ENCODE peak calls at places on chromosomes 11 and 22, in five cellular contexts. One of them, this sample, is unnamed.

GRCh38 chr11:85076535-85077330 is 550.4 kb downstream of the DLG2 start:
- DNase-seq in mesendoderm: no peak
- DNase-seq in IMR-90: peak; percentile 34
- DNase-seq in neuronal stem cell: no peak
- DNase-seq in H1: no peak
- DNase-seq in this sample: no peak

GRCh38 chr11:61587951-61588695 is 7.2 kb upstream of the SYT7 start:
- DNase-seq in H1: no peak
- DNase-seq in mesendoderm: peak; percentile 85
- DNase-seq in neuronal stem cell: peak; percentile 41
- DNase-seq in IMR-90: no peak
- DNase-seq in this sample: no peak

GRCh38 chr22:49015993-49016908 is 811.4 kb downstream of the BRD1 start:
- DNase-seq in mesendoderm: no peak
- DNase-seq in H1: no peak
- DNase-seq in neuronal stem cell: no peak
- DNase-seq in IMR-90: no peak
- DNase-seq in this sample: no peak

GRCh38 chr22:46574438-46574992 is 37.1 kb upstream of the CELSR1 start:
- DNase-seq in IMR-90: no peak
- DNase-seq in H1: no peak
- DNase-seq in mesendoderm: no peak
- DNase-seq in neuronal stem cell: no peak
- DNase-seq in this sample: no peak

GRCh38 chr22:38751422-38752346 is 4.1 kb downstream of the SUN2 start:
- DNase-seq in neuronal stem cell: no peak
- DNase-seq in IMR-90: no peak
- DNase-seq in H1: no peak
- DNase-seq in mesendoderm: no peak
- DNase-seq in this sample: no peak

GRCh38 chr11:74493816-74494630 is 499 bp upstream of the LIPT2 start:
- DNase-seq in mesendoderm: no peak
- DNase-seq in IMR-90: peak; percentile 47
- DNase-seq in neuronal stem cell: no peak
- DNase-seq in H1: no peak
- DNase-seq in this sample: no peak

GRCh38 chr11:35641206-35641885 is 21.2 kb upstream of the TRIM44 start:
- DNase-seq in mesendoderm: peak; percentile 85
- DNase-seq in H1: no peak
- DNase-seq in IMR-90: no peak
- DNase-seq in neuronal stem cell: no peak
- DNase-seq in this sample: no peak

GRCh38 chr22:48452766-48453165 is 1374.9 kb downstream of the BRD1 start:
- DNase-seq in H1: no peak
- DNase-seq in mesendoderm: no peak
- DNase-seq in neuronal stem cell: no peak
- DNase-seq in IMR-90: no peak
- DNase-seq in this sample: no peak

GRCh38 chr11:129505266-129505665 is 129.6 kb downstream of the BARX2 start:
- DNase-seq in IMR-90: no peak
- DNase-seq in H1: no peak
- DNase-seq in mesendoderm: no peak
- DNase-seq in neuronal stem cell: no peak
- DNase-seq in this sample: no peak

GRCh38 chr11:19577391-19577831 is 135.2 kb upstream of the NAV2 start:
- DNase-seq in IMR-90: no peak
- DNase-seq in neuronal stem cell: no peak
- DNase-seq in mesendoderm: peak; percentile 50
- DNase-seq in H1: no peak
- DNase-seq in this sample: peak; percentile 56

GRCh38 chr11:14308114-14308896 is 50.7 kb downstream of the RRAS2 start:
- DNase-seq in neuronal stem cell: no peak
- DNase-seq in H1: no peak
- DNase-seq in IMR-90: peak; percentile 58
- DNase-seq in mesendoderm: peak; percentile 64
- DNase-seq in this sample: peak; percentile 64

GRCh38 chr11:57566564-57567209 is 785 bp downstream of the UBE2L6 start:
- DNase-seq in neuronal stem cell: no peak
- DNase-seq in mesendoderm: no peak
- DNase-seq in H1: no peak
- DNase-seq in IMR-90: no peak
- DNase-seq in this sample: no peak

GRCh38 chr11:116207349-116207748 is 565.4 kb downstream of the BUD13 start:
- DNase-seq in mesendoderm: no peak
- DNase-seq in IMR-90: no peak
- DNase-seq in H1: no peak
- DNase-seq in neuronal stem cell: no peak
- DNase-seq in this sample: no peak

GRCh38 chr22:23055448-23056179 is 14.7 kb upstream of the GNAZ start:
- DNase-seq in mesendoderm: no peak
- DNase-seq in H1: no peak
- DNase-seq in IMR-90: no peak
- DNase-seq in neuronal stem cell: no peak
- DNase-seq in this sample: no peak

GRCh38 chr11:134464981-134465730 is 53.1 kb upstream of the B3GAT1 start:
- DNase-seq in IMR-90: no peak
- DNase-seq in neuronal stem cell: no peak
- DNase-seq in mesendoderm: no peak
- DNase-seq in H1: no peak
- DNase-seq in this sample: no peak

GRCh38 chr22:35708453-35708852 is 9.2 kb upstream of the APOL5 start:
- DNase-seq in H1: no peak
- DNase-seq in mesendoderm: no peak
- DNase-seq in IMR-90: peak; percentile 69
- DNase-seq in neuronal stem cell: no peak
- DNase-seq in this sample: no peak

GRCh38 chr11:134724779-134725140 is 312.7 kb upstream of the B3GAT1 start:
- DNase-seq in neuronal stem cell: no peak
- DNase-seq in H1: no peak
- DNase-seq in IMR-90: no peak
- DNase-seq in mesendoderm: no peak
- DNase-seq in this sample: no peak

GRCh38 chr11:122666743-122667142 is 11.2 kb downstream of the UBASH3B start:
- DNase-seq in mesendoderm: no peak
- DNase-seq in H1: no peak
- DNase-seq in IMR-90: no peak
- DNase-seq in neuronal stem cell: no peak
- DNase-seq in this sample: peak; percentile 34

GRCh38 chr11:107824668-107825369 is 33.8 kb downstream of the SLC35F2 start:
- DNase-seq in neuronal stem cell: no peak
- DNase-seq in H1: no peak
- DNase-seq in IMR-90: peak; percentile 38
- DNase-seq in mesendoderm: no peak
- DNase-seq in this sample: no peak

GRCh38 chr11:3161720-3162409 is 3.2 kb downstream of the OSBPL5 start:
- DNase-seq in IMR-90: no peak
- DNase-seq in neuronal stem cell: no peak
- DNase-seq in H1: no peak
- DNase-seq in mesendoderm: no peak
- DNase-seq in this sample: no peak

GRCh38 chr11:13883589-13883988 is 78.9 kb upstream of the SPON1 start:
- DNase-seq in neuronal stem cell: no peak
- DNase-seq in mesendoderm: no peak
- DNase-seq in H1: no peak
- DNase-seq in IMR-90: no peak
- DNase-seq in this sample: no peak

GRCh38 chr11:838441-839279 is 3.7 kb downstream of the POLR2L start:
- DNase-seq in neuronal stem cell: no peak
- DNase-seq in H1: no peak
- DNase-seq in mesendoderm: no peak
- DNase-seq in IMR-90: no peak
- DNase-seq in this sample: peak; percentile 43

GRCh38 chr11:2827256-2827655 is 58.3 kb downstream of the CDKN1C start:
- DNase-seq in mesendoderm: no peak
- DNase-seq in H1: no peak
- DNase-seq in neuronal stem cell: no peak
- DNase-seq in IMR-90: peak; percentile 7
- DNase-seq in this sample: peak; percentile 30

GRCh38 chr11:73461335-73461840 is 85.2 kb downstream of the RELT start:
- DNase-seq in mesendoderm: no peak
- DNase-seq in IMR-90: peak; percentile 13
- DNase-seq in neuronal stem cell: no peak
- DNase-seq in H1: no peak
- DNase-seq in this sample: no peak

GRCh38 chr11:123640677-123641494 is 13.5 kb downstream of the SCN3B start:
- DNase-seq in H1: no peak
- DNase-seq in IMR-90: peak; percentile 17
- DNase-seq in neuronal stem cell: peak; percentile 61
- DNase-seq in mesendoderm: peak; percentile 73
- DNase-seq in this sample: peak; percentile 40

GRCh38 chr11:3138178-3139085 is 26.7 kb downstream of the OSBPL5 start:
- DNase-seq in mesendoderm: peak; percentile 40
- DNase-seq in H1: no peak
- DNase-seq in IMR-90: no peak
- DNase-seq in neuronal stem cell: no peak
- DNase-seq in this sample: no peak

GRCh38 chr11:89583580-89583979 is 92.4 kb upstream of the NOX4 start:
- DNase-seq in H1: no peak
- DNase-seq in IMR-90: no peak
- DNase-seq in mesendoderm: no peak
- DNase-seq in neuronal stem cell: no peak
- DNase-seq in this sample: no peak

GRCh38 chr22:38448945-38449745 is 5.9 kb downstream of the KCNJ4 start:
- DNase-seq in mesendoderm: no peak
- DNase-seq in H1: no peak
- DNase-seq in IMR-90: no peak
- DNase-seq in neuronal stem cell: no peak
- DNase-seq in this sample: no peak

GRCh38 chr11:45660717-45661416 is 4.6 kb downstream of the CHST1 start:
- DNase-seq in neuronal stem cell: no peak
- DNase-seq in IMR-90: no peak
- DNase-seq in H1: no peak
- DNase-seq in mesendoderm: peak; percentile 56
- DNase-seq in this sample: no peak

GRCh38 chr22:42905702-42906183 is 48.7 kb upstream of the ARFGAP3 start:
- DNase-seq in mesendoderm: no peak
- DNase-seq in neuronal stem cell: no peak
- DNase-seq in IMR-90: no peak
- DNase-seq in H1: no peak
- DNase-seq in this sample: no peak

GRCh38 chr11:96127596-96127959 is 203.7 kb upstream of the MTMR2 start:
- DNase-seq in IMR-90: no peak
- DNase-seq in mesendoderm: no peak
- DNase-seq in neuronal stem cell: no peak
- DNase-seq in H1: no peak
- DNase-seq in this sample: no peak

GRCh38 chr11:8709002-8709672 is 26.5 kb downstream of the RPL27A start:
- DNase-seq in IMR-90: peak; percentile 95
- DNase-seq in neuronal stem cell: no peak
- DNase-seq in H1: no peak
- DNase-seq in mesendoderm: no peak
- DNase-seq in this sample: no peak

GRCh38 chr11:63670077-63670737 is 969 bp downstream of the ATL3 start:
- DNase-seq in mesendoderm: no peak
- DNase-seq in neuronal stem cell: no peak
- DNase-seq in H1: no peak
- DNase-seq in IMR-90: peak; percentile 45
- DNase-seq in this sample: peak; percentile 68

GRCh38 chr22:50141891-50142363 is 28.6 kb upstream of the PANX2 start:
- DNase-seq in mesendoderm: peak; percentile 46
- DNase-seq in IMR-90: peak; percentile 52
- DNase-seq in neuronal stem cell: peak; percentile 29
- DNase-seq in H1: no peak
- DNase-seq in this sample: peak; percentile 44

GRCh38 chr11:18774801-18775200 is 16.8 kb downstream of the PTPN5 start:
- DNase-seq in mesendoderm: no peak
- DNase-seq in IMR-90: no peak
- DNase-seq in neuronal stem cell: no peak
- DNase-seq in H1: no peak
- DNase-seq in this sample: no peak

GRCh38 chr22:28936200-28936599 is 52.8 kb downstream of the ZNRF3 start:
- DNase-seq in IMR-90: no peak
- DNase-seq in mesendoderm: no peak
- DNase-seq in neuronal stem cell: no peak
- DNase-seq in H1: no peak
- DNase-seq in this sample: no peak
- H2BK15ac ChIP-seq in IMR-90: no peak overlapping the region
- H2BK15ac ChIP-seq in mesendoderm: no peak overlapping the region
- H2BK15ac ChIP-seq in neuronal stem cell: no peak overlapping the region
- H2BK15ac ChIP-seq in H1: peak overlapping the region; percentile 40
- H2BK15ac ChIP-seq in this sample: no peak overlapping the region

GRCh38 chr22:39935116-39935515 is 25.1 kb upstream of the TMA7B start:
- DNase-seq in H1: no peak
- DNase-seq in neuronal stem cell: no peak
- DNase-seq in mesendoderm: no peak
- DNase-seq in IMR-90: no peak
- DNase-seq in this sample: no peak
- H3K4me3 ChIP-seq in H1: no peak overlapping the region
- H3K4me3 ChIP-seq in neuronal stem cell: no peak overlapping the region
- H3K4me3 ChIP-seq in mesendoderm: no peak overlapping the region
- H3K4me3 ChIP-seq in IMR-90: no peak overlapping the region
- H3K4me3 ChIP-seq in this sample: no peak overlapping the region

DNA sequence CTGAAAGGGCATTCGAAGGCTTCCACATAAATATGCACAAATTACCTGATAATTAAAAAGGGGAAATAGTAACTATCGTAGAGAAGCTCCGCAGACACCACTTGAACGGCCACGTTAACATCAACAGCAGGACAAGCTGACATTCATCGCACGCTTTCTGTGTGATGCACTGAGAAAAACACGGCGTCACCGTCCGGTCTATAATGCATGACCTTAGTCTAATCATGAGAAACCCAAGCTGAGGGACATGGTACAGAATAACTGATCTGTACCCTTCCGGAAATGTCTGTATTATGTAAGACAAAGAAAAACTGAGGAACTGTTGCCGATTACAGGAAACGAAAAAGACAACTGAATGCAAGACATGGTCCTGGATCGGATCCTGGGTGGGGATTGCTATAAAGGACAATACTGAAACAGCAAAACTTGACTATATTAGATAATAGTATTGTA is 678 bp upstream of the RANGAP1 start:
- DNase-seq in IMR-90: peak; percentile 38
- DNase-seq in neuronal stem cell: no peak
- DNase-seq in mesendoderm: no peak
- DNase-seq in H1: no peak
- DNase-seq in this sample: no peak
- H2BK15ac ChIP-seq in IMR-90: peak overlapping the region; percentile 97
- H2BK15ac ChIP-seq in neuronal stem cell: no peak overlapping the region
- H2BK15ac ChIP-seq in mesendoderm: no peak overlapping the region
- H2BK15ac ChIP-seq in H1: no peak overlapping the region
- H2BK15ac ChIP-seq in this sample: no peak overlapping the region

GRCh38 chr11:120212259-120212888 is 1.5 kb downstream of the OAF start:
- DNase-seq in mesendoderm: no peak
- DNase-seq in IMR-90: peak; percentile 32
- DNase-seq in neuronal stem cell: no peak
- DNase-seq in H1: no peak
- DNase-seq in this sample: peak; percentile 29
- H3K4me3 ChIP-seq in mesendoderm: no peak overlapping the region
- H3K4me3 ChIP-seq in IMR-90: peak overlapping the region; percentile 77
- H3K4me3 ChIP-seq in neuronal stem cell: peak overlapping the region; percentile 77
- H3K4me3 ChIP-seq in H1: no peak overlapping the region
- H3K4me3 ChIP-seq in this sample: peak overlapping the region; percentile 96

This sample was measured in mesenchymal stem cell.